ENCODE peak calls at places on chromosome 12, in four cellular contexts. Z is left lung, O is ovary, S is colonic mucosa. B is an unnamed sample.

GRCh38 chr12:22437031-22437806 is 102.7 kb upstream of the ST8SIA1 start:
- DNase-seq in Z (no peak), O (no peak), S (no peak), B (no peak)

GRCh38 chr12:104877107-104877705 is 80.9 kb downstream of the SLC41A2 start:
- DNase-seq in Z (no peak), O (peak), S (peak), B (no peak)

GRCh38 chr12:926641-927040 is 22.9 kb downstream of the RAD52 start:
- DNase-seq in Z (no peak), O (no peak), S (no peak), B (no peak)

GRCh38 chr12:105426766-105427165 is 96.3 kb downstream of the C12orf75 start:
- DNase-seq in Z (no peak), O (no peak), S (no peak), B (no peak)

GRCh38 chr12:104115587-104115975 is 22.4 kb downstream of the NFYB start:
- DNase-seq in Z (no peak), O (no peak), S (no peak), B (no peak)

GRCh38 chr12:125192690-125193221 is 127.5 kb downstream of the AACS start:
- DNase-seq in Z (no peak), O (no peak), S (no peak), B (no peak)

GRCh38 chr12:92439397-92439779 is 263.4 kb upstream of the PLEKHG7 start:
- DNase-seq in Z (no peak), O (no peak), S (no peak), B (no peak)

GRCh38 chr12:30753233-30753632 is 1.5 kb downstream of the CAPRIN2 start:
- DNase-seq in Z (no peak), O (no peak), S (no peak), B (no peak)

GRCh38 chr12:92496790-92497189 is 206.0 kb upstream of the PLEKHG7 start:
- DNase-seq in Z (no peak), O (no peak), S (no peak), B (no peak)

GRCh38 chr12:54372113-54372806 is 8.0 kb upstream of the GPR84 start:
- DNase-seq in Z (no peak), O (no peak), S (no peak), B (no peak)

GRCh38 chr12:70875628-70876027 is 44.9 kb downstream of the PTPRR start:
- DNase-seq in Z (no peak), O (no peak), S (no peak), B (no peak)

GRCh38 chr12:58386136-58386535 is 444.8 kb downstream of the ATP23 start:
- DNase-seq in Z (no peak), O (no peak), S (no peak), B (no peak)

GRCh38 chr12:57569858-57570257 is 20.0 kb downstream of the KIF5A start:
- DNase-seq in Z (no peak), O (no peak), S (no peak), B (no peak)

GRCh38 chr12:117485984-117486839 is 124.8 kb upstream of the NOS1 start:
- DNase-seq in Z (no peak), O (no peak), S (no peak), B (no peak)

GRCh38 chr12:114013601-114014345 is 47.6 kb upstream of the RBM19 start:
- DNase-seq in Z (no peak), O (no peak), S (no peak), B (peak)
- TF ChIP-seq CTCF in Z (no peak), O (no peak), S (no peak), B (peak)

GRCh38 chr12:127810026-127810425 is 456.9 kb upstream of the TMEM132C start:
- DNase-seq in Z (no peak), O (no peak), S (no peak), B (no peak)
- H3K4me3 ChIP-seq in Z (no peak), O (no peak), S (no peak), B (no peak)

GRCh38 chr12:131735863-131736806 is 25.2 kb downstream of the SFSWAP start:
- DNase-seq in Z (no peak), O (no peak), S (no peak), B (no peak)
- TF ChIP-seq CTCF in Z (no peak), O (no peak), S (no peak), B (no peak)

GRCh38 chr12:69241444-69242092 is 2.2 kb downstream of the CPSF6 start:
- DNase-seq in Z (no peak), O (no peak), S (no peak), B (no peak)
- H3K4me3 ChIP-seq in Z (peak), O (peak), S (no peak), B (peak)

DNA sequence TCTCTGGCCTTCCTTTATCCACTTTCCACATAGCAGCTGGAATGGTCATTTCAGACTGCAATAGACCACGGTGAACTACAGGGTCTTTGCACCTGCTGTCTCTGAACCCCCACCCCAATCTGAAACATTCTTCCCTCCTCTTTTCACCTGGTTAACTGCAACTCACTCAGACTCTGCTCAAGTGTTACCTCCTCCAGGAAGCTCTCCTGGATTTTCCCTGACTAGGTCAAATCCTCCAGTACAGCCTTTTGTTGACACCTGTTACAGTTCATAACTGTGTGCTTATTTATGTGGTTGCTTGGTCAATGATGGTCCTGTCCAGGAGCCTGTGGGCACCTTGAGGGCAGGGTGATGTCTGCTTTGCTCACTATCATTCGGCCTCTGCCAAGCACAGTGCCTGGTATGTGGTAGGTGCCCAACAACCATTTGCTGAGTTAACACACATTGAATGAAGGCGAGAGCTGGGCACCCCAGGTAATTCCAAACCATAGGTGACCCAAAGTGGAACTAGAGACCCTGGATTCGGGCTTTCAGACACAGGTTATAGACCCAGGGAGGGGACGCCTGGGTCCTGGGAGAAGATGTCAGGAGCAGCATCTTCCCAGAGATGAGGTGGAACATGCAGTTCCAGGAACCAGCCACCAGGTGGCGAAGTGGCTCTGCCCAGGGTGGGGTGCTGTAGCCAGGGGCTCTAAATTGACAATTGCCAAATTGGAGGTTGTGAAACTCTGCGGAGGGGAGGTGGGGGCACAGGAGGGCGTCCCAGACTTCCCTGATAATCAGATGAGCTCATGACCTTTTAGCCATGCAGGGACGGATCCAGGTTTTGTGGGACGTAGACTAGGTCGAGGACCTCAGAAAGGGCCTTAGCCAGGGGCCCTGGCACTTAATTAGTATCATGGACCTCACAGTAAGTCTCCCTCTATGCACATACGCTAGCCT is 28.1 kb downstream of the TRPV4 start:
- DNase-seq in Z (peak), O (peak), S (peak), B (no peak)
- TF ChIP-seq CTCF in Z (peak), O (peak), S (peak), B (peak)

GRCh38 chr12:53101266-53101665 is 2.0 kb upstream of the SOAT2 start:
- DNase-seq in Z (no peak), O (peak), S (peak), B (no peak)

GRCh38 chr12:53101931-53102781 is 1.1 kb upstream of the SOAT2 start:
- DNase-seq in Z (no peak), O (peak), S (peak), B (no peak)

GRCh38 chr12:53105256-53105655 is 2.0 kb downstream of the SOAT2 start:
- DNase-seq in Z (no peak), O (no peak), S (peak), B (no peak)

GRCh38 chr12:53103860-53104305 is 597 bp downstream of the SOAT2 start:
- DNase-seq in Z (no peak), O (no peak), S (peak), B (no peak)

GRCh38 chr12:53102883-53103807 is at the start of gene SOAT2:
- DNase-seq in Z (no peak), O (no peak), S (peak), B (no peak)
- H3K4me3 ChIP-seq in Z (no peak), O (no peak), S (no peak), B (no peak)

GRCh38 chr12:115774148-115774905 is 503.2 kb downstream of the MED13L start:
- DNase-seq in Z (no peak), O (no peak), S (peak), B (no peak)

GRCh38 chr12:115771601-115772000 is 505.9 kb downstream of the MED13L start:
- DNase-seq in Z (no peak), O (no peak), S (no peak), B (no peak)

GRCh38 chr12:115767921-115768320 is 509.6 kb downstream of the MED13L start:
- DNase-seq in Z (no peak), O (no peak), S (no peak), B (no peak)

GRCh38 chr12:115770643-115771042 is 506.9 kb downstream of the MED13L start:
- DNase-seq in Z (no peak), O (no peak), S (no peak), B (no peak)

GRCh38 chr12:115771065-115771464 is 506.4 kb downstream of the MED13L start:
- DNase-seq in Z (no peak), O (no peak), S (peak), B (no peak)
- TF ChIP-seq CTCF in Z (no peak), O (no peak), S (no peak), B (peak)

GRCh38 chr12:6228535-6229223 is 28.5 kb downstream of the CD9 start:
- DNase-seq in Z (no peak), O (no peak), S (peak), B (peak)

GRCh38 chr12:6226701-6227096 is 26.5 kb downstream of the CD9 start:
- DNase-seq in Z (peak), O (peak), S (peak), B (no peak)

GRCh38 chr12:6225630-6226001 is 25.4 kb downstream of the CD9 start:
- DNase-seq in Z (no peak), O (no peak), S (no peak), B (no peak)

GRCh38 chr12:6224550-6224949 is 24.4 kb downstream of the CD9 start:
- DNase-seq in Z (no peak), O (no peak), S (no peak), B (no peak)

GRCh38 chr12:6226002-6226700 is 26.0 kb downstream of the CD9 start:
- DNase-seq in Z (peak), O (peak), S (peak), B (peak)
- H3K4me3 ChIP-seq in Z (no peak), O (peak), S (no peak), B (no peak)

DNA sequence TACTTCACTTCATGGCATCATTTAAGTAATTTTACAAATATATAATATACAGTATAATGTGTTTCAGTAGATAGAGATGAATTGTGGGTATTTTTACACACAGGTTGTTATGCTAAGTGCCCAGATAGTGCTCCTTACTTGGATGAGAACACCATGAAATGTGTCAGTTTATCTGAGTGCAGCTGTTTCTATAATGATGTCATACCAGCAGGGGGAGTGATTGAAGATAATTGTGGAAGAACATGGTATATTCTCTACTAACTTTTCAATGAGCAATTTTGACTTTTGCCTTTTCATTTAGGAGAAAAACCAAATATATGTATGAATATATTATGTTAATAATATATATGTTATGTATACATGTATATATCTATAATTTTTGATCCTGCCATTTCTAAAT is 221.6 kb downstream of the LRRK2 start:
- DNase-seq in Z (no peak), O (no peak), S (no peak), B (no peak)
- TF ChIP-seq CTCF in Z (no peak), O (no peak), S (no peak), B (peak)

GRCh38 chr12:56162468-56163290 is 4.5 kb downstream of the MYL6 start:
- DNase-seq in Z (no peak), O (no peak), S (no peak), B (no peak)
- H3K4me3 ChIP-seq in Z (no peak), O (no peak), S (no peak), B (no peak)